ENCODE peak calls at places on chromosome 11, in ten cellular contexts. One of them, this sample, is unnamed.

GRCh38 chr11:67082071-67082791 is 25.6 kb downstream of the RHOD start:
- DNase-seq in amniotic stem cell: no peak
- DNase-seq in psoas muscle: no peak
- DNase-seq in hippocampal formation: no peak
- DNase-seq in HuH-7.5: peak; percentile 68
- DNase-seq in NCI-H2107: no peak
- DNase-seq in esophagus squamous epithelium: no peak
- DNase-seq in aorta: no peak
- DNase-seq in ACHN: no peak
- DNase-seq in adrenal gland: no peak
- DNase-seq in this sample: no peak

GRCh38 chr11:35815556-35816315 is 128.1 kb upstream of the LDLRAD3 start:
- DNase-seq in amniotic stem cell: no peak
- DNase-seq in psoas muscle: no peak
- DNase-seq in hippocampal formation: no peak
- DNase-seq in HuH-7.5: no peak
- DNase-seq in NCI-H2107: no peak
- DNase-seq in esophagus squamous epithelium: no peak
- DNase-seq in aorta: no peak
- DNase-seq in ACHN: no peak
- DNase-seq in adrenal gland: peak; percentile 32
- DNase-seq in this sample: no peak

GRCh38 chr11:2816941-2817421 is 68.6 kb downstream of the CDKN1C start:
- DNase-seq in amniotic stem cell: peak; percentile 6
- DNase-seq in psoas muscle: peak; percentile 26
- DNase-seq in hippocampal formation: no peak
- DNase-seq in HuH-7.5: no peak
- DNase-seq in NCI-H2107: no peak
- DNase-seq in esophagus squamous epithelium: no peak
- DNase-seq in aorta: peak; percentile 69
- DNase-seq in ACHN: no peak
- DNase-seq in adrenal gland: no peak
- DNase-seq in this sample: no peak

GRCh38 chr11:34354782-34355181 is 3.0 kb downstream of the ABTB2 start:
- DNase-seq in amniotic stem cell: no peak
- DNase-seq in psoas muscle: no peak
- DNase-seq in hippocampal formation: no peak
- DNase-seq in HuH-7.5: no peak
- DNase-seq in NCI-H2107: no peak
- DNase-seq in esophagus squamous epithelium: no peak
- DNase-seq in aorta: no peak
- DNase-seq in ACHN: peak; percentile 19
- DNase-seq in adrenal gland: no peak
- DNase-seq in this sample: peak; percentile 34

GRCh38 chr11:26106713-26107112 is 225.2 kb upstream of the ANO3 start:
- DNase-seq in amniotic stem cell: no peak
- DNase-seq in psoas muscle: no peak
- DNase-seq in hippocampal formation: no peak
- DNase-seq in HuH-7.5: no peak
- DNase-seq in NCI-H2107: no peak
- DNase-seq in esophagus squamous epithelium: no peak
- DNase-seq in aorta: no peak
- DNase-seq in ACHN: no peak
- DNase-seq in adrenal gland: no peak
- DNase-seq in this sample: no peak

GRCh38 chr11:8257003-8257664 is 6.5 kb downstream of the LMO1 start:
- DNase-seq in amniotic stem cell: no peak
- DNase-seq in psoas muscle: no peak
- DNase-seq in hippocampal formation: peak; percentile 28
- DNase-seq in HuH-7.5: no peak
- DNase-seq in NCI-H2107: no peak
- DNase-seq in esophagus squamous epithelium: no peak
- DNase-seq in aorta: peak; percentile 36
- DNase-seq in ACHN: no peak
- DNase-seq in adrenal gland: no peak
- DNase-seq in this sample: peak; percentile 56

GRCh38 chr11:109668973-109669634 is 247.1 kb downstream of the C11orf87 start:
- DNase-seq in amniotic stem cell: no peak
- DNase-seq in psoas muscle: no peak
- DNase-seq in hippocampal formation: no peak
- DNase-seq in HuH-7.5: no peak
- DNase-seq in NCI-H2107: no peak
- DNase-seq in esophagus squamous epithelium: no peak
- DNase-seq in aorta: no peak
- DNase-seq in ACHN: no peak
- DNase-seq in adrenal gland: peak; percentile 17
- DNase-seq in this sample: no peak

GRCh38 chr11:125229006-125229405 is 64.5 kb downstream of the PKNOX2 start:
- DNase-seq in amniotic stem cell: no peak
- DNase-seq in psoas muscle: peak; percentile 50
- DNase-seq in hippocampal formation: no peak
- DNase-seq in HuH-7.5: no peak
- DNase-seq in NCI-H2107: no peak
- DNase-seq in esophagus squamous epithelium: no peak
- DNase-seq in aorta: peak; percentile 58
- DNase-seq in ACHN: no peak
- DNase-seq in adrenal gland: peak; percentile 39
- DNase-seq in this sample: no peak

GRCh38 chr11:112977620-112978212 is 16.5 kb downstream of the NCAM1 start:
- DNase-seq in amniotic stem cell: no peak
- DNase-seq in psoas muscle: peak; percentile 25
- DNase-seq in hippocampal formation: no peak
- DNase-seq in HuH-7.5: no peak
- DNase-seq in NCI-H2107: no peak
- DNase-seq in esophagus squamous epithelium: no peak
- DNase-seq in aorta: no peak
- DNase-seq in ACHN: no peak
- DNase-seq in adrenal gland: peak; percentile 40
- DNase-seq in this sample: no peak

GRCh38 chr11:58770627-58771457 is 39.1 kb upstream of the GLYAT start:
- DNase-seq in amniotic stem cell: peak; percentile 3
- DNase-seq in psoas muscle: no peak
- DNase-seq in hippocampal formation: no peak
- DNase-seq in HuH-7.5: no peak
- DNase-seq in NCI-H2107: no peak
- DNase-seq in esophagus squamous epithelium: no peak
- DNase-seq in aorta: no peak
- DNase-seq in ACHN: no peak
- DNase-seq in adrenal gland: no peak
- DNase-seq in this sample: no peak

GRCh38 chr11:112163875-112164521 is at the start of gene IL18:
- DNase-seq in amniotic stem cell: no peak
- DNase-seq in psoas muscle: peak; percentile 47
- DNase-seq in hippocampal formation: no peak
- DNase-seq in HuH-7.5: no peak
- DNase-seq in NCI-H2107: no peak
- DNase-seq in esophagus squamous epithelium: no peak
- DNase-seq in aorta: no peak
- DNase-seq in ACHN: peak; percentile 89
- DNase-seq in adrenal gland: peak; percentile 24
- DNase-seq in this sample: no peak

GRCh38 chr11:46865340-46865739 is 19.3 kb upstream of the CKAP5 start:
- DNase-seq in amniotic stem cell: peak; percentile 49
- DNase-seq in psoas muscle: no peak
- DNase-seq in hippocampal formation: no peak
- DNase-seq in HuH-7.5: no peak
- DNase-seq in NCI-H2107: no peak
- DNase-seq in esophagus squamous epithelium: no peak
- DNase-seq in aorta: no peak
- DNase-seq in ACHN: no peak
- DNase-seq in adrenal gland: peak; percentile 62
- DNase-seq in this sample: no peak

GRCh38 chr11:103525069-103525468 is 415.8 kb downstream of the DYNC2H1 start:
- DNase-seq in amniotic stem cell: no peak
- DNase-seq in psoas muscle: no peak
- DNase-seq in hippocampal formation: no peak
- DNase-seq in HuH-7.5: no peak
- DNase-seq in NCI-H2107: no peak
- DNase-seq in esophagus squamous epithelium: no peak
- DNase-seq in aorta: no peak
- DNase-seq in ACHN: no peak
- DNase-seq in adrenal gland: no peak
- DNase-seq in this sample: no peak

GRCh38 chr11:32326522-32326921 is 108.8 kb downstream of the WT1 start:
- DNase-seq in amniotic stem cell: no peak
- DNase-seq in psoas muscle: no peak
- DNase-seq in hippocampal formation: no peak
- DNase-seq in HuH-7.5: no peak
- DNase-seq in NCI-H2107: no peak
- DNase-seq in esophagus squamous epithelium: no peak
- DNase-seq in aorta: no peak
- DNase-seq in ACHN: no peak
- DNase-seq in adrenal gland: no peak
- DNase-seq in this sample: no peak

GRCh38 chr11:44567876-44568256 is 2.4 kb downstream of the CD82 start:
- DNase-seq in amniotic stem cell: no peak
- DNase-seq in psoas muscle: no peak
- DNase-seq in hippocampal formation: no peak
- DNase-seq in HuH-7.5: no peak
- DNase-seq in NCI-H2107: no peak
- DNase-seq in esophagus squamous epithelium: no peak
- DNase-seq in aorta: no peak
- DNase-seq in ACHN: no peak
- DNase-seq in adrenal gland: no peak
- DNase-seq in this sample: no peak

GRCh38 chr11:64661146-64661545 is 61.9 kb downstream of the NRXN2 start:
- DNase-seq in amniotic stem cell: no peak
- DNase-seq in psoas muscle: peak; percentile 63
- DNase-seq in hippocampal formation: no peak
- DNase-seq in HuH-7.5: no peak
- DNase-seq in NCI-H2107: no peak
- DNase-seq in esophagus squamous epithelium: no peak
- DNase-seq in aorta: peak; percentile 90
- DNase-seq in ACHN: no peak
- DNase-seq in adrenal gland: no peak
- DNase-seq in this sample: no peak

GRCh38 chr11:101014600-101015242 is 114.9 kb downstream of the PGR start:
- DNase-seq in amniotic stem cell: no peak
- DNase-seq in psoas muscle: no peak
- DNase-seq in hippocampal formation: no peak
- DNase-seq in HuH-7.5: no peak
- DNase-seq in NCI-H2107: no peak
- DNase-seq in esophagus squamous epithelium: no peak
- DNase-seq in aorta: no peak
- DNase-seq in ACHN: no peak
- DNase-seq in adrenal gland: no peak
- DNase-seq in this sample: no peak

GRCh38 chr11:95453616-95454118 is 222.7 kb upstream of the SESN3 start:
- DNase-seq in amniotic stem cell: no peak
- DNase-seq in psoas muscle: no peak
- DNase-seq in hippocampal formation: peak; percentile 71
- DNase-seq in HuH-7.5: no peak
- DNase-seq in NCI-H2107: peak; percentile 35
- DNase-seq in esophagus squamous epithelium: no peak
- DNase-seq in aorta: peak; percentile 85
- DNase-seq in ACHN: no peak
- DNase-seq in adrenal gland: no peak
- DNase-seq in this sample: no peak

GRCh38 chr11:133706925-133707794 is 138.2 kb downstream of the SPATA19 start:
- DNase-seq in amniotic stem cell: no peak
- DNase-seq in psoas muscle: no peak
- DNase-seq in hippocampal formation: no peak
- DNase-seq in HuH-7.5: no peak
- DNase-seq in NCI-H2107: no peak
- DNase-seq in esophagus squamous epithelium: no peak
- DNase-seq in aorta: no peak
- DNase-seq in ACHN: no peak
- DNase-seq in adrenal gland: no peak
- DNase-seq in this sample: no peak

GRCh38 chr11:120119121-120119520 is 18.8 kb downstream of the TRIM29 start:
- DNase-seq in amniotic stem cell: no peak
- DNase-seq in psoas muscle: no peak
- DNase-seq in hippocampal formation: no peak
- DNase-seq in HuH-7.5: no peak
- DNase-seq in NCI-H2107: no peak
- DNase-seq in esophagus squamous epithelium: no peak
- DNase-seq in aorta: no peak
- DNase-seq in ACHN: no peak
- DNase-seq in adrenal gland: no peak
- DNase-seq in this sample: no peak

GRCh38 chr11:87421422-87421821 is 383.7 kb downstream of the TMEM135 start:
- DNase-seq in amniotic stem cell: peak; percentile 68
- DNase-seq in psoas muscle: no peak
- DNase-seq in hippocampal formation: peak; percentile 9
- DNase-seq in HuH-7.5: peak; percentile 19
- DNase-seq in NCI-H2107: peak; percentile 54
- DNase-seq in esophagus squamous epithelium: no peak
- DNase-seq in aorta: no peak
- DNase-seq in ACHN: peak; percentile 67
- DNase-seq in adrenal gland: peak; percentile 52
- DNase-seq in this sample: peak; percentile 81

GRCh38 chr11:57255618-57256017 is 18.6 kb upstream of the APLNR start:
- DNase-seq in amniotic stem cell: peak; percentile 30
- DNase-seq in psoas muscle: no peak
- DNase-seq in hippocampal formation: no peak
- DNase-seq in HuH-7.5: no peak
- DNase-seq in NCI-H2107: no peak
- DNase-seq in esophagus squamous epithelium: no peak
- DNase-seq in aorta: no peak
- DNase-seq in ACHN: no peak
- DNase-seq in adrenal gland: no peak
- DNase-seq in this sample: no peak

GRCh38 chr11:121489823-121490222 is 37.1 kb upstream of the SORL1-AS1 start:
- DNase-seq in amniotic stem cell: no peak
- DNase-seq in psoas muscle: no peak
- DNase-seq in hippocampal formation: no peak
- DNase-seq in HuH-7.5: no peak
- DNase-seq in NCI-H2107: no peak
- DNase-seq in esophagus squamous epithelium: no peak
- DNase-seq in aorta: no peak
- DNase-seq in ACHN: no peak
- DNase-seq in adrenal gland: no peak
- DNase-seq in this sample: no peak

GRCh38 chr11:69001301-69002081 is 11.6 kb downstream of the MRGPRF start:
- DNase-seq in amniotic stem cell: no peak
- DNase-seq in psoas muscle: no peak
- DNase-seq in hippocampal formation: no peak
- DNase-seq in HuH-7.5: no peak
- DNase-seq in NCI-H2107: no peak
- DNase-seq in esophagus squamous epithelium: no peak
- DNase-seq in aorta: peak; percentile 72
- DNase-seq in ACHN: no peak
- DNase-seq in adrenal gland: no peak
- DNase-seq in this sample: no peak